ENCODE peak calls at places on chromosome 12, in seven cellular contexts. G, Q, Y, K, A, W and F are unnamed samples.

GRCh38 chr12:78568326-78569020 is 296.1 kb upstream of the SYT1 start:
- DNase-seq in Y (no peak), Q (peak), G (no peak), A (no peak), W (no peak), K (no peak), F (no peak)

GRCh38 chr12:13362260-13362841 is 165.8 kb downstream of the EMP1 start:
- DNase-seq in G (peak), A (peak), W (peak), Y (peak), K (no peak), Q (peak), F (peak)

GRCh38 chr12:88339254-88339949 is 197.3 kb downstream of the TMTC3 start:
- DNase-seq in Q (peak), Y (no peak), W (peak), K (no peak), G (no peak), A (no peak), F (no peak)

GRCh38 chr12:5716991-5717390 is 228.1 kb downstream of the ANO2 start:
- DNase-seq in Y (no peak), G (no peak), W (no peak), K (no peak), Q (no peak), A (no peak), F (no peak)

GRCh38 chr12:111733340-111733739 is 33.4 kb upstream of the ALDH2 start:
- DNase-seq in K (no peak), A (no peak), G (no peak), Q (no peak), Y (no peak), W (no peak), F (no peak)

GRCh38 chr12:39503445-39503844 is 60.5 kb upstream of the KIF21A start:
- DNase-seq in G (no peak), A (no peak), K (no peak), Y (no peak), Q (peak), W (peak), F (no peak)

GRCh38 chr12:16913832-16914490 is 308.0 kb upstream of the LMO3 start:
- DNase-seq in Y (no peak), A (no peak), Q (peak), K (no peak), G (no peak), W (no peak), F (no peak)

GRCh38 chr12:121089031-121089812 is 43.5 kb upstream of the P2RX7 start:
- DNase-seq in Y (no peak), W (no peak), Q (no peak), K (no peak), A (no peak), G (no peak), F (no peak)

GRCh38 chr12:22380029-22380428 is 45.5 kb upstream of the ST8SIA1 start:
- DNase-seq in K (no peak), A (no peak), G (no peak), Q (no peak), W (no peak), Y (no peak), F (peak)

GRCh38 chr12:53591301-53592206 is 34.6 kb downstream of the ATF7 start:
- DNase-seq in G (no peak), W (no peak), K (no peak), A (peak), Y (no peak), Q (no peak), F (no peak)

GRCh38 chr12:12665194-12665593 is 30.8 kb downstream of the GPR19 start:
- DNase-seq in W (no peak), G (no peak), K (no peak), A (no peak), Q (no peak), Y (no peak), F (peak)

GRCh38 chr12:93704122-93704521 is 26.9 kb downstream of the CRADD start:
- DNase-seq in Q (peak), G (no peak), K (no peak), W (no peak), A (no peak), Y (no peak), F (no peak)

GRCh38 chr12:113189361-113189760 is 3.8 kb downstream of the RITA1 start:
- DNase-seq in W (no peak), Y (no peak), A (no peak), G (peak), Q (no peak), K (no peak), F (no peak)

GRCh38 chr12:61798778-61799177 is 461.4 kb upstream of the USP15 start:
- DNase-seq in Y (no peak), G (no peak), W (no peak), K (no peak), Q (no peak), A (no peak), F (no peak)

GRCh38 chr12:104473374-104473983 is 16.7 kb downstream of the CHST11 start:
- DNase-seq in A (peak), K (no peak), Q (no peak), G (no peak), Y (no peak), W (no peak), F (no peak)

GRCh38 chr12:6551496-6552139 is 4.2 kb downstream of the IFFO1 start:
- DNase-seq in W (no peak), G (no peak), Y (no peak), K (no peak), A (no peak), Q (peak), F (no peak)

GRCh38 chr12:65825573-65826512 is 1.6 kb downstream of the HMGA2 start:
- DNase-seq in A (no peak), K (peak), Y (peak), G (no peak), Q (no peak), W (no peak), F (peak)

GRCh38 chr12:4054643-4055042 is 181.4 kb upstream of the PARP11 start:
- DNase-seq in G (no peak), Q (no peak), W (no peak), A (no peak), K (no peak), Y (no peak), F (no peak)

GRCh38 chr12:95995238-95996031 is 709 bp downstream of the HAL start:
- DNase-seq in Y (peak), W (no peak), A (no peak), K (no peak), G (no peak), Q (no peak), F (no peak)

GRCh38 chr12:71392521-71393145 is 47.0 kb upstream of the LGR5 start:
- DNase-seq in Y (peak), A (peak), W (peak), G (peak), Q (peak), K (no peak), F (peak)